ENCODE peak calls at places on chromosome 13, in seven cellular contexts. One of them, this sample, is unnamed.
A peak's percentile ranks its signal among the peaks of the same experiment; 100 is the strongest.

GRCh38 chr13:80084086-80084676 is 256.7 kb downstream of the SPRY2 start:
- DNase-seq in left ventricle myocardium inferior: no peak
- DNase-seq in caudate nucleus: no peak
- DNase-seq in dorsolateral prefrontal cortex: no peak
- DNase-seq in PC-3: peak; percentile 64
- DNase-seq in tibial nerve: no peak
- DNase-seq in A549: peak; percentile 10
- DNase-seq in this sample: no peak

GRCh38 chr13:50375792-50376191 is 360.5 kb downstream of the KCNRG start:
- DNase-seq in left ventricle myocardium inferior: no peak
- DNase-seq in caudate nucleus: no peak
- DNase-seq in dorsolateral prefrontal cortex: no peak
- DNase-seq in PC-3: peak; percentile 37
- DNase-seq in tibial nerve: no peak
- DNase-seq in A549: no peak
- DNase-seq in this sample: no peak

GRCh38 chr13:102128216-102128800 is 273.5 kb downstream of the FGF14 start:
- DNase-seq in left ventricle myocardium inferior: no peak
- DNase-seq in caudate nucleus: no peak
- DNase-seq in dorsolateral prefrontal cortex: no peak
- DNase-seq in PC-3: no peak
- DNase-seq in tibial nerve: no peak
- DNase-seq in A549: no peak
- DNase-seq in this sample: no peak

GRCh38 chr13:20131057-20131832 is 29.6 kb downstream of the GJA3 start:
- DNase-seq in left ventricle myocardium inferior: no peak
- DNase-seq in caudate nucleus: no peak
- DNase-seq in dorsolateral prefrontal cortex: no peak
- DNase-seq in PC-3: no peak
- DNase-seq in tibial nerve: no peak
- DNase-seq in A549: no peak
- DNase-seq in this sample: no peak

GRCh38 chr13:101520672-101521071 is 68.2 kb downstream of the ITGBL1 start:
- DNase-seq in left ventricle myocardium inferior: no peak
- DNase-seq in caudate nucleus: no peak
- DNase-seq in dorsolateral prefrontal cortex: no peak
- DNase-seq in PC-3: peak; percentile 68
- DNase-seq in tibial nerve: no peak
- DNase-seq in A549: no peak
- DNase-seq in this sample: no peak

GRCh38 chr13:103104340-103104739 is 38.1 kb upstream of the SLC10A2 start:
- DNase-seq in left ventricle myocardium inferior: no peak
- DNase-seq in caudate nucleus: no peak
- DNase-seq in dorsolateral prefrontal cortex: no peak
- DNase-seq in PC-3: no peak
- DNase-seq in tibial nerve: no peak
- DNase-seq in A549: no peak
- DNase-seq in this sample: no peak

GRCh38 chr13:22517544-22517943 is 663.2 kb upstream of the SGCG start:
- DNase-seq in left ventricle myocardium inferior: no peak
- DNase-seq in caudate nucleus: no peak
- DNase-seq in dorsolateral prefrontal cortex: no peak
- DNase-seq in PC-3: no peak
- DNase-seq in tibial nerve: no peak
- DNase-seq in A549: no peak
- DNase-seq in this sample: no peak

GRCh38 chr13:98853791-98854191 is 101.3 kb upstream of the SLC15A1 start:
- DNase-seq in left ventricle myocardium inferior: no peak
- DNase-seq in caudate nucleus: no peak
- DNase-seq in dorsolateral prefrontal cortex: no peak
- DNase-seq in PC-3: no peak
- DNase-seq in tibial nerve: no peak
- DNase-seq in A549: no peak
- DNase-seq in this sample: no peak

GRCh38 chr13:22357132-22357531 is 686.3 kb downstream of the FGF9 start:
- DNase-seq in left ventricle myocardium inferior: no peak
- DNase-seq in caudate nucleus: no peak
- DNase-seq in dorsolateral prefrontal cortex: no peak
- DNase-seq in PC-3: no peak
- DNase-seq in tibial nerve: no peak
- DNase-seq in A549: no peak
- DNase-seq in this sample: no peak

GRCh38 chr13:27022571-27023311 is 148.9 kb downstream of the USP12 start:
- DNase-seq in left ventricle myocardium inferior: no peak
- DNase-seq in caudate nucleus: no peak
- DNase-seq in dorsolateral prefrontal cortex: peak; percentile 65
- DNase-seq in PC-3: peak; percentile 78
- DNase-seq in tibial nerve: no peak
- DNase-seq in A549: peak; percentile 88
- DNase-seq in this sample: peak; percentile 17

GRCh38 chr13:48334534-48335127 is 31.1 kb downstream of the RB1 start:
- DNase-seq in left ventricle myocardium inferior: no peak
- DNase-seq in caudate nucleus: no peak
- DNase-seq in dorsolateral prefrontal cortex: no peak
- DNase-seq in PC-3: peak; percentile 49
- DNase-seq in tibial nerve: no peak
- DNase-seq in A549: peak; percentile 17
- DNase-seq in this sample: no peak

GRCh38 chr13:100454876-100455275 is 133.7 kb downstream of the GGACT start:
- DNase-seq in left ventricle myocardium inferior: no peak
- DNase-seq in caudate nucleus: no peak
- DNase-seq in dorsolateral prefrontal cortex: no peak
- DNase-seq in PC-3: peak; percentile 77
- DNase-seq in tibial nerve: no peak
- DNase-seq in A549: no peak
- DNase-seq in this sample: no peak

GRCh38 chr13:83065136-83065535 is 817.1 kb downstream of the SLITRK1 start:
- DNase-seq in left ventricle myocardium inferior: no peak
- DNase-seq in caudate nucleus: no peak
- DNase-seq in dorsolateral prefrontal cortex: no peak
- DNase-seq in PC-3: no peak
- DNase-seq in tibial nerve: peak; percentile 31
- DNase-seq in A549: no peak
- DNase-seq in this sample: no peak

GRCh38 chr13:59774511-59774911 is 389.2 kb downstream of the DIAPH3 start:
- DNase-seq in left ventricle myocardium inferior: no peak
- DNase-seq in caudate nucleus: no peak
- DNase-seq in dorsolateral prefrontal cortex: no peak
- DNase-seq in PC-3: peak; percentile 48
- DNase-seq in tibial nerve: no peak
- DNase-seq in A549: peak; percentile 1
- DNase-seq in this sample: no peak

GRCh38 chr13:34265016-34265692 is 447.2 kb downstream of the RFC3 start:
- DNase-seq in left ventricle myocardium inferior: no peak
- DNase-seq in caudate nucleus: no peak
- DNase-seq in dorsolateral prefrontal cortex: no peak
- DNase-seq in PC-3: peak; percentile 78
- DNase-seq in tibial nerve: no peak
- DNase-seq in A549: peak; percentile 67
- DNase-seq in this sample: no peak

GRCh38 chr13:37599509-37599908 is 941 bp upstream of the POSTN start:
- DNase-seq in left ventricle myocardium inferior: no peak
- DNase-seq in caudate nucleus: no peak
- DNase-seq in dorsolateral prefrontal cortex: no peak
- DNase-seq in PC-3: no peak
- DNase-seq in tibial nerve: no peak
- DNase-seq in A549: no peak
- DNase-seq in this sample: no peak

GRCh38 chr13:40452741-40453665 is 213.4 kb downstream of the FOXO1 start:
- DNase-seq in left ventricle myocardium inferior: no peak
- DNase-seq in caudate nucleus: no peak
- DNase-seq in dorsolateral prefrontal cortex: no peak
- DNase-seq in PC-3: peak; percentile 86
- DNase-seq in tibial nerve: no peak
- DNase-seq in A549: peak; percentile 33
- DNase-seq in this sample: no peak

GRCh38 chr13:35014606-35015005 is 72.5 kb downstream of the NBEA start:
- DNase-seq in left ventricle myocardium inferior: no peak
- DNase-seq in caudate nucleus: no peak
- DNase-seq in dorsolateral prefrontal cortex: no peak
- DNase-seq in PC-3: no peak
- DNase-seq in tibial nerve: no peak
- DNase-seq in A549: no peak
- DNase-seq in this sample: no peak

GRCh38 chr13:31556376-31556775 is 182.9 kb upstream of the RXFP2 start:
- DNase-seq in left ventricle myocardium inferior: no peak
- DNase-seq in caudate nucleus: no peak
- DNase-seq in dorsolateral prefrontal cortex: no peak
- DNase-seq in PC-3: no peak
- DNase-seq in tibial nerve: no peak
- DNase-seq in A549: no peak
- DNase-seq in this sample: no peak

GRCh38 chr13:27170521-27171243 is 929 bp downstream of the USP12 start:
- DNase-seq in left ventricle myocardium inferior: peak; percentile 36
- DNase-seq in caudate nucleus: peak; percentile 15
- DNase-seq in dorsolateral prefrontal cortex: no peak
- DNase-seq in PC-3: peak; percentile 26
- DNase-seq in tibial nerve: no peak
- DNase-seq in A549: peak; percentile 39
- DNase-seq in this sample: peak; percentile 7

GRCh38 chr13:77545626-77546412 is 10.3 kb downstream of the SCEL start:
- DNase-seq in left ventricle myocardium inferior: no peak
- DNase-seq in caudate nucleus: no peak
- DNase-seq in dorsolateral prefrontal cortex: no peak
- DNase-seq in PC-3: no peak
- DNase-seq in tibial nerve: no peak
- DNase-seq in A549: no peak
- DNase-seq in this sample: no peak

DNA sequence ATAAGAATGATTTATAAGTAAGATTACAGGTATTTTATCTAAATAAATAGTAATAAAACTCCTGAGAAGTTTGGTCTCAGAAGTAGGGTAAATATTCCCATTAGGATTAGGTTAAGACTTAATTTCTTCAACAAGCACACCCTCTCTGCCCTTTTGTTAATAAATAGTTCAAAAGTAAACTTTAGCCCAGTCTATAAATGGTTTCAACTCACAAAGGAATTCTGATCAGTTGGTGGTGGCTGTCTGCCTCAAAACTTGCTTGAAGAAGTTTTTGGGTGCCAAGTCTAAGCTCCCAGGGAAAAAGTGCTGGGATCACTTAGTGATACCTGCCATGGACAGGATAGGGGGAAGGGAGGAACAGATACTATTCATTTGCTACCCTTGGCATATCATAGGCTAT is 22.9 kb downstream of the MBNL2 start:
- DNase-seq in left ventricle myocardium inferior: no peak
- DNase-seq in caudate nucleus: no peak
- DNase-seq in dorsolateral prefrontal cortex: no peak
- DNase-seq in PC-3: no peak
- DNase-seq in tibial nerve: no peak
- DNase-seq in A549: no peak
- DNase-seq in this sample: no peak
- H3K27ac ChIP-seq in left ventricle myocardium inferior: peak overlapping the region; percentile 85
- H3K27ac ChIP-seq in caudate nucleus: peak overlapping the region; percentile 98
- H3K27ac ChIP-seq in dorsolateral prefrontal cortex: peak overlapping the region; percentile 97
- H3K27ac ChIP-seq in PC-3: no peak overlapping the region
- H3K27ac ChIP-seq in tibial nerve: peak overlapping the region; percentile 60
- H3K27ac ChIP-seq in A549: peak overlapping the region; percentile 61
- H3K27ac ChIP-seq in this sample: peak overlapping the region; percentile 97

GRCh38 chr13:44158055-44158655 is 215.5 kb upstream of the SERP2 start:
- DNase-seq in left ventricle myocardium inferior: no peak
- DNase-seq in caudate nucleus: no peak
- DNase-seq in dorsolateral prefrontal cortex: no peak
- DNase-seq in PC-3: no peak
- DNase-seq in tibial nerve: no peak
- DNase-seq in A549: no peak
- DNase-seq in this sample: no peak

GRCh38 chr13:44155422-44156293 is 218.0 kb upstream of the SERP2 start:
- DNase-seq in left ventricle myocardium inferior: peak; percentile 46
- DNase-seq in caudate nucleus: peak; percentile 53
- DNase-seq in dorsolateral prefrontal cortex: peak; percentile 58
- DNase-seq in PC-3: no peak
- DNase-seq in tibial nerve: peak; percentile 33
- DNase-seq in A549: no peak
- DNase-seq in this sample: peak; percentile 19

GRCh38 chr13:44158741-44159632 is 214.6 kb upstream of the SERP2 start:
- DNase-seq in left ventricle myocardium inferior: no peak
- DNase-seq in caudate nucleus: no peak
- DNase-seq in dorsolateral prefrontal cortex: no peak
- DNase-seq in PC-3: no peak
- DNase-seq in tibial nerve: no peak
- DNase-seq in A549: no peak
- DNase-seq in this sample: no peak

GRCh38 chr13:44156294-44156658 is 217.3 kb upstream of the SERP2 start:
- DNase-seq in left ventricle myocardium inferior: no peak
- DNase-seq in caudate nucleus: no peak
- DNase-seq in dorsolateral prefrontal cortex: no peak
- DNase-seq in PC-3: no peak
- DNase-seq in tibial nerve: no peak
- DNase-seq in A549: no peak
- DNase-seq in this sample: no peak

GRCh38 chr13:44157614-44158013 is 216.0 kb upstream of the SERP2 start:
- DNase-seq in left ventricle myocardium inferior: no peak
- DNase-seq in caudate nucleus: no peak
- DNase-seq in dorsolateral prefrontal cortex: no peak
- DNase-seq in PC-3: no peak
- DNase-seq in tibial nerve: no peak
- DNase-seq in A549: no peak
- DNase-seq in this sample: no peak
- H3K27ac ChIP-seq in left ventricle myocardium inferior: no peak overlapping the region
- H3K27ac ChIP-seq in caudate nucleus: no peak overlapping the region
- H3K27ac ChIP-seq in dorsolateral prefrontal cortex: peak overlapping the region; percentile 91
- H3K27ac ChIP-seq in PC-3: peak overlapping the region; percentile 100
- H3K27ac ChIP-seq in tibial nerve: no peak overlapping the region
- H3K27ac ChIP-seq in A549: peak overlapping the region; percentile 79
- H3K27ac ChIP-seq in this sample: no peak overlapping the region

GRCh38 chr13:41644742-41645141 is 187.4 kb downstream of the RGCC start:
- DNase-seq in left ventricle myocardium inferior: no peak
- DNase-seq in caudate nucleus: no peak
- DNase-seq in dorsolateral prefrontal cortex: no peak
- DNase-seq in PC-3: no peak
- DNase-seq in tibial nerve: no peak
- DNase-seq in A549: no peak
- DNase-seq in this sample: no peak

GRCh38 chr13:41637578-41637977 is 180.2 kb downstream of the RGCC start:
- DNase-seq in left ventricle myocardium inferior: no peak
- DNase-seq in caudate nucleus: no peak
- DNase-seq in dorsolateral prefrontal cortex: no peak
- DNase-seq in PC-3: no peak
- DNase-seq in tibial nerve: no peak
- DNase-seq in A549: no peak
- DNase-seq in this sample: no peak

GRCh38 chr13:41639237-41639904 is 182.0 kb downstream of the RGCC start:
- DNase-seq in left ventricle myocardium inferior: no peak
- DNase-seq in caudate nucleus: no peak
- DNase-seq in dorsolateral prefrontal cortex: no peak
- DNase-seq in PC-3: no peak
- DNase-seq in tibial nerve: no peak
- DNase-seq in A549: no peak
- DNase-seq in this sample: no peak

GRCh38 chr13:41643502-41643901 is 186.2 kb downstream of the RGCC start:
- DNase-seq in left ventricle myocardium inferior: no peak
- DNase-seq in caudate nucleus: no peak
- DNase-seq in dorsolateral prefrontal cortex: no peak
- DNase-seq in PC-3: no peak
- DNase-seq in tibial nerve: no peak
- DNase-seq in A549: no peak
- DNase-seq in this sample: no peak

GRCh38 chr13:41639955-41640780 is 182.8 kb downstream of the RGCC start:
- DNase-seq in left ventricle myocardium inferior: no peak
- DNase-seq in caudate nucleus: no peak
- DNase-seq in dorsolateral prefrontal cortex: no peak
- DNase-seq in PC-3: no peak
- DNase-seq in tibial nerve: no peak
- DNase-seq in A549: peak; percentile 59
- DNase-seq in this sample: no peak
- H3K27ac ChIP-seq in left ventricle myocardium inferior: peak overlapping the region; percentile 71
- H3K27ac ChIP-seq in caudate nucleus: no peak overlapping the region
- H3K27ac ChIP-seq in dorsolateral prefrontal cortex: no peak overlapping the region
- H3K27ac ChIP-seq in PC-3: no peak overlapping the region
- H3K27ac ChIP-seq in tibial nerve: peak overlapping the region; percentile 7
- H3K27ac ChIP-seq in A549: peak overlapping the region; percentile 6
- H3K27ac ChIP-seq in this sample: no peak overlapping the region

GRCh38 chr13:75748874-75749273 is 112.7 kb downstream of the LMO7 start:
- DNase-seq in left ventricle myocardium inferior: no peak
- DNase-seq in caudate nucleus: no peak
- DNase-seq in dorsolateral prefrontal cortex: no peak
- DNase-seq in PC-3: no peak
- DNase-seq in tibial nerve: no peak
- DNase-seq in A549: no peak
- DNase-seq in this sample: no peak
- H3K27ac ChIP-seq in left ventricle myocardium inferior: no peak overlapping the region
- H3K27ac ChIP-seq in caudate nucleus: no peak overlapping the region
- H3K27ac ChIP-seq in dorsolateral prefrontal cortex: no peak overlapping the region
- H3K27ac ChIP-seq in PC-3: peak overlapping the region; percentile 20
- H3K27ac ChIP-seq in tibial nerve: no peak overlapping the region
- H3K27ac ChIP-seq in A549: no peak overlapping the region
- H3K27ac ChIP-seq in this sample: no peak overlapping the region

This sample was measured in substantia nigra.